ENCODE peak calls at places on chromosomes 12 and 14, in ten cellular contexts. F, V, E, B, Q, P, W, L, X and I are unnamed samples.

GRCh38 chr14:89616425-89617141 is 199.6 kb upstream of the FOXN3 start:
- DNase-seq in P (peak; percentile 67), B (peak; percentile 48), E (no peak), X (peak; percentile 29), L (peak; percentile 39), F (no peak), Q (no peak), V (peak; percentile 76), W (no peak), I (peak; percentile 20)

GRCh38 chr12:53623986-53624385 is 2.2 kb downstream of the ATF7 start:
- DNase-seq in W (no peak), B (peak; percentile 30), Q (no peak), F (peak; percentile 19), L (peak; percentile 55), P (no peak), V (no peak), X (no peak), E (no peak), I (peak; percentile 65)

GRCh38 chr14:27315947-27316346 is 718.1 kb upstream of the NOVA1 start:
- DNase-seq in B (no peak), W (no peak), X (no peak), V (no peak), Q (no peak), L (no peak), E (no peak), F (no peak), P (no peak), I (no peak)

GRCh38 chr14:74852922-74853530 is 22.9 kb downstream of the PROX2 start:
- DNase-seq in E (no peak), P (no peak), B (no peak), V (no peak), Q (no peak), F (peak; percentile 95), L (peak; percentile 84), X (peak; percentile 64), W (no peak), I (peak; percentile 92)

GRCh38 chr14:92389598-92390126 is 66.7 kb downstream of the SLC24A4 start:
- DNase-seq in W (no peak), P (peak; percentile 11), V (no peak), E (no peak), B (no peak), Q (no peak), X (no peak), L (no peak), F (no peak), I (no peak)

GRCh38 chr12:83573676-83574075 is 887.0 kb downstream of the TMTC2 start:
- DNase-seq in Q (no peak), P (no peak), B (no peak), V (no peak), L (no peak), E (no peak), X (no peak), F (peak; percentile 1), W (no peak), I (peak; percentile 96)

GRCh38 chr12:52178984-52179383 is 12.8 kb downstream of the KRT80 start:
- DNase-seq in E (no peak), F (no peak), X (no peak), W (no peak), B (no peak), L (no peak), P (no peak), Q (no peak), V (no peak), I (peak; percentile 44)

GRCh38 chr14:74368441-74368840 is 20.2 kb downstream of the VRTN start:
- DNase-seq in V (no peak), P (no peak), L (no peak), E (no peak), X (no peak), F (no peak), W (no peak), Q (no peak), B (no peak), I (no peak)

GRCh38 chr14:100535287-100536131 is 51.7 kb downstream of the BEGAIN start:
- DNase-seq in E (peak; percentile 34), B (no peak), F (no peak), W (no peak), V (no peak), P (no peak), X (no peak), Q (peak; percentile 9), L (no peak), I (no peak)

GRCh38 chr14:105366386-105367074 is 31.8 kb upstream of the TEX22 start:
- DNase-seq in E (no peak), X (no peak), Q (no peak), B (no peak), W (no peak), P (no peak), L (no peak), F (no peak), V (no peak), I (peak; percentile 48)
- TF ChIP-seq CTCF in E (no peak), X (no peak), Q (no peak), B (no peak), W (no peak), P (no peak), L (no peak), F (no peak), V (no peak), I (no peak)

GRCh38 chr14:51534623-51535022 is 117.1 kb upstream of the FRMD6 start:
- DNase-seq in P (no peak), L (peak; percentile 67), X (peak; percentile 15), Q (no peak), V (no peak), W (no peak), B (no peak), E (no peak), F (no peak), I (peak; percentile 36)
- TF ChIP-seq CTCF in P (no peak), L (no peak), X (no peak), Q (no peak), V (no peak), W (no peak), B (no peak), E (no peak), F (no peak), I (no peak)

DNA sequence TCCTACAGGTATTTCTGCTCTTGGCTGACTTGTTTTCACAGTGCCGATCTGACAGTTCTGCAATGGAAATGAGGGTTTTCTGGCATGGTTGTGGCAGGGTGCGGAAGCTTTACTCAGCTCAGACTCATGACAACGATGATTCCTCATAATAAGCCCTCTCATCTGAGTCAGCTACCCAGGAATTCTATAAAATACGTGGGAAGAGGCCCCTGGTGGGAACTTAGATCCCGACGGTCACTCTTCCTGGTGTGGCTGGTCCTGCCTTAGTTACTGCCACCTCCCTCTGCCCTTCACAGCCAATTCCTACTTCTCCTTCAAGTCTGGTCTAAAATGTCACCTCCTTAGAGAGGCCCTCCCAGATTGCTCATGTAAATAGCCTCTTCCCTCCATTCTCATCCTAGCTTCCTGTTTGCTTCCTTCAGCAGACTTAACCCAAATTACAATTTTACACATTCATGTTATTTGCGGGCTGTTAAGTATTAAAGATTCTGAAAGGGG is 104.2 kb upstream of the MAP1LC3B2 start:
- DNase-seq in P (no peak), B (no peak), V (no peak), L (peak; percentile 96), W (peak; percentile 22), X (peak; percentile 97), E (no peak), Q (no peak), F (no peak), I (peak; percentile 94)
- TF ChIP-seq CTCF in P (no peak), B (no peak), V (no peak), L (no peak), W (no peak), X (peak; percentile 32), E (no peak), Q (no peak), F (no peak), I (no peak)

GRCh38 chr12:95943231-95943842 is at the start of gene AMDHD1:
- DNase-seq in B (peak; percentile 40), W (no peak), F (no peak), V (peak; percentile 68), Q (peak; percentile 44), X (peak; percentile 39), L (peak; percentile 39), P (peak; percentile 80), E (peak; percentile 71), I (peak; percentile 42)
- TF ChIP-seq CTCF in B (no peak), W (peak; percentile 33), F (peak; percentile 14), V (peak; percentile 49), Q (peak; percentile 55), X (peak; percentile 47), L (peak; percentile 26), P (peak; percentile 45), E (no peak), I (peak; percentile 15)

GRCh38 chr12:65609359-65609771 is 214.9 kb upstream of the HMGA2 start:
- DNase-seq in F (peak; percentile 30), X (peak; percentile 94), L (peak; percentile 93), P (no peak), V (no peak), W (no peak), Q (no peak), B (no peak), E (no peak), I (peak; percentile 97)
- TF ChIP-seq CTCF in F (peak; percentile 3), X (peak; percentile 67), L (peak; percentile 33), P (no peak), V (no peak), W (peak; percentile 30), Q (no peak), B (no peak), E (no peak), I (peak; percentile 17)